ENCODE peak calls at places on chromosomes 16 and 17, in five cellular contexts. F is heart left ventricle, S is AG09309, X is H54, L is EH. O is an unnamed sample.

GRCh38 chr16:87463722-87464690 is 28.8 kb downstream of the ZCCHC14 start:
- DNase-seq in F (peak; percentile 36), S (peak; percentile 29), X (peak; percentile 40), L (peak; percentile 85), O (peak; percentile 89)

GRCh38 chr16:72291121-72291520 is 119.2 kb upstream of the PMFBP1 start:
- DNase-seq in F (no peak), S (peak; percentile 29), X (no peak), L (peak; percentile 93), O (no peak)

GRCh38 chr17:57518587-57519118 is 226.4 kb downstream of the CCDC182 start:
- DNase-seq in F (peak; percentile 58), S (no peak), X (no peak), L (no peak), O (no peak)

GRCh38 chr17:75447951-75448856 is 8.2 kb upstream of the TMEM94 start:
- DNase-seq in F (no peak), S (no peak), X (no peak), L (no peak), O (peak; percentile 23)

GRCh38 chr17:35245196-35245486 is 2.3 kb downstream of the SLFN5 start:
- DNase-seq in F (no peak), S (peak; percentile 96), X (peak; percentile 32), L (peak; percentile 94), O (peak; percentile 97)

GRCh38 chr16:31201511-31202401 is 804 bp downstream of the PYCARD start:
- DNase-seq in F (peak; percentile 47), S (no peak), X (no peak), L (peak; percentile 35), O (no peak)

GRCh38 chr16:48901712-48902374 is 291.9 kb upstream of the N4BP1 start:
- DNase-seq in F (no peak), S (no peak), X (no peak), L (peak; percentile 26), O (no peak)

GRCh38 chr16:2280461-2280860 is 12.5 kb upstream of the RNPS1 start:
- DNase-seq in F (no peak), S (no peak), X (no peak), L (no peak), O (no peak)

GRCh38 chr17:74531231-74531761 is at the start of gene CD300LB:
- DNase-seq in F (peak; percentile 11), S (no peak), X (no peak), L (no peak), O (no peak)

GRCh38 chr16:21184834-21185233 is 26.4 kb downstream of the LDAF1 start:
- DNase-seq in F (no peak), S (no peak), X (no peak), L (no peak), O (no peak)

GRCh38 chr17:75634754-75635609 is 1.7 kb downstream of the SMIM5 start:
- DNase-seq in F (no peak), S (no peak), X (no peak), L (no peak), O (no peak)

GRCh38 chr17:27488263-27488662 is 32.0 kb downstream of the KSR1 start:
- DNase-seq in F (no peak), S (no peak), X (no peak), L (no peak), O (no peak)

GRCh38 chr17:48990882-48991357 is 6.3 kb upstream of the IGF2BP1 start:
- DNase-seq in F (peak; percentile 1), S (no peak), X (no peak), L (no peak), O (no peak)

GRCh38 chr16:86061318-86061695 is 162.3 kb downstream of the IRF8 start:
- DNase-seq in F (no peak), S (no peak), X (no peak), L (no peak), O (no peak)

GRCh38 chr17:32281011-32281451 is 15.4 kb downstream of the RHBDL3 start:
- DNase-seq in F (peak; percentile 83), S (no peak), X (no peak), L (no peak), O (no peak)

GRCh38 chr16:27315333-27316037 is 1.7 kb downstream of the IL4R start:
- DNase-seq in F (peak; percentile 49), S (peak; percentile 39), X (peak; percentile 61), L (peak; percentile 54), O (peak; percentile 65)

GRCh38 chr16:73050115-73051099 is 2.5 kb upstream of the ZFHX3 start:
- DNase-seq in F (no peak), S (no peak), X (no peak), L (no peak), O (no peak)

GRCh38 chr16:88512728-88513674 is 57.2 kb upstream of the ZC3H18 start:
- DNase-seq in F (no peak), S (no peak), X (no peak), L (no peak), O (no peak)

GRCh38 chr17:7580631-7581554 is 1.5 kb downstream of the CD68 start:
- DNase-seq in F (no peak), S (no peak), X (no peak), L (no peak), O (no peak)

GRCh38 chr17:83081561-83082201 is 2.3 kb downstream of the METRNL start:
- DNase-seq in F (no peak), S (peak; percentile 55), X (no peak), L (peak; percentile 47), O (peak; percentile 43)

GRCh38 chr16:23374721-23375120 is 72.6 kb downstream of the SCNN1B start:
- DNase-seq in F (no peak), S (no peak), X (no peak), L (no peak), O (no peak)